ENCODE peak calls at places on chromosomes 6 and 20, in six cellular contexts. R is cardiac muscle cell, J is H9, D is psoas muscle, L is mesothelial cell of epicardium, Q is mucosa of descending colon. V is an unnamed sample.

GRCh38 chr6:108737594-108738546 is 110.4 kb upstream of the ARMC2 start:
- DNase-seq in R (no peak), J (no peak), D (no peak), L (no peak), Q (no peak), V (peak; percentile 38)

GRCh38 chr20:14619411-14619810 is 282.0 kb upstream of the FLRT3 start:
- DNase-seq in R (no peak), J (no peak), D (no peak), L (no peak), Q (no peak), V (no peak)

GRCh38 chr6:24990227-24990843 is 54.6 kb upstream of the RIPOR2 start:
- DNase-seq in R (no peak), J (no peak), D (no peak), L (no peak), Q (no peak), V (no peak)

GRCh38 chr20:50580016-50580747 is 70.0 kb downstream of the PTPN1 start:
- DNase-seq in R (peak; percentile 65), J (peak; percentile 80), D (peak; percentile 88), L (peak; percentile 67), Q (peak; percentile 69), V (peak; percentile 68)

GRCh38 chr20:51767018-51767866 is 948 bp downstream of the ATP9A start:
- DNase-seq in R (peak; percentile 77), J (peak; percentile 95), D (peak; percentile 64), L (peak; percentile 80), Q (peak; percentile 95), V (peak; percentile 33)

GRCh38 chr20:33437141-33437911 is 6.2 kb downstream of the SNTA1 start:
- DNase-seq in R (peak; percentile 41), J (no peak), D (peak; percentile 83), L (peak; percentile 59), Q (no peak), V (no peak)

GRCh38 chr20:15564981-15565380 is 1008.3 kb downstream of the KIF16B start:
- DNase-seq in R (no peak), J (no peak), D (no peak), L (no peak), Q (no peak), V (no peak)

GRCh38 chr6:150228067-150228733 is 85.4 kb downstream of the PPP1R14C start:
- DNase-seq in R (no peak), J (no peak), D (no peak), L (no peak), Q (no peak), V (no peak)

GRCh38 chr6:3876131-3876530 is 27.0 kb downstream of the FAM50B start:
- DNase-seq in R (no peak), J (no peak), D (peak; percentile 78), L (no peak), Q (no peak), V (no peak)

GRCh38 chr6:158768396-158768795 is 50.8 kb downstream of the EZR start:
- DNase-seq in R (no peak), J (no peak), D (no peak), L (no peak), Q (no peak), V (no peak)

GRCh38 chr6:143556529-143556928 is 45.0 kb upstream of the FUCA2 start:
- DNase-seq in R (no peak), J (no peak), D (no peak), L (no peak), Q (no peak), V (no peak)

GRCh38 chr20:47275548-47275947 is 81.0 kb downstream of the ZMYND8 start:
- DNase-seq in R (no peak), J (no peak), D (no peak), L (no peak), Q (no peak), V (no peak)

GRCh38 chr6:86978251-86978650 is 40.9 kb downstream of the HTR1E start:
- DNase-seq in R (no peak), J (no peak), D (no peak), L (no peak), Q (no peak), V (no peak)

GRCh38 chr6:32107447-32107846 is 1.7 kb downstream of the TNXB start:
- DNase-seq in R (no peak), J (no peak), D (no peak), L (no peak), Q (no peak), V (no peak)

GRCh38 chr6:28390688-28391087 is 8.9 kb downstream of the ZSCAN12 start:
- DNase-seq in R (no peak), J (no peak), D (no peak), L (no peak), Q (no peak), V (no peak)

GRCh38 chr6:43604174-43604573 is 24.9 kb downstream of the GTPBP2 start:
- DNase-seq in R (no peak), J (no peak), D (no peak), L (no peak), Q (no peak), V (no peak)

GRCh38 chr20:32526561-32526960 is 58.6 kb downstream of the NOL4L start:
- DNase-seq in R (no peak), J (no peak), D (no peak), L (no peak), Q (no peak), V (no peak)

GRCh38 chr20:6121504-6121903 is 1.3 kb downstream of the FERMT1 start:
- DNase-seq in R (no peak), J (no peak), D (no peak), L (no peak), Q (no peak), V (no peak)

GRCh38 chr6:391559-392440 is at the start of gene IRF4:
- DNase-seq in R (no peak), J (peak; percentile 72), D (peak; percentile 48), L (no peak), Q (peak; percentile 53), V (no peak)

GRCh38 chr6:24932832-24933231 is 2.9 kb downstream of the RIPOR2 start:
- DNase-seq in R (no peak), J (no peak), D (no peak), L (no peak), Q (no peak), V (no peak)

GRCh38 chr6:64217721-64218603 is 582.4 kb downstream of the PHF3 start:
- DNase-seq in R (no peak), J (no peak), D (no peak), L (no peak), Q (no peak), V (no peak)

GRCh38 chr20:63554361-63555278 is 661 bp downstream of the FNDC11 start:
- DNase-seq in R (no peak), J (no peak), D (no peak), L (no peak), Q (no peak), V (no peak)

GRCh38 chr6:44202972-44203750 is 13.6 kb upstream of the MYMX start:
- DNase-seq in R (no peak), J (no peak), D (no peak), L (no peak), Q (no peak), V (no peak)

GRCh38 chr20:3358676-3359340 is 48.7 kb downstream of the DNAAF9 start:
- DNase-seq in R (no peak), J (no peak), D (no peak), L (no peak), Q (no peak), V (no peak)
- TF ChIP-seq CTCF in R (no peak), J (peak; percentile 22), D (no peak), L (no peak), Q (no peak), V (no peak)

GRCh38 chr20:59023616-59024015 is 4.4 kb downstream of the TUBB1 start:
- DNase-seq in R (no peak), J (no peak), D (no peak), L (no peak), Q (no peak), V (no peak)

GRCh38 chr20:59026904-59027745 is 5.0 kb downstream of the ATP5F1E start:
- DNase-seq in R (no peak), J (no peak), D (no peak), L (no peak), Q (no peak), V (no peak)

GRCh38 chr20:59024111-59024530 is 4.9 kb downstream of the TUBB1 start:
- DNase-seq in R (no peak), J (no peak), D (no peak), L (no peak), Q (no peak), V (no peak)

GRCh38 chr20:59025511-59025910 is 6.3 kb downstream of the TUBB1 start:
- DNase-seq in R (no peak), J (no peak), D (no peak), L (no peak), Q (no peak), V (no peak)

DNA sequence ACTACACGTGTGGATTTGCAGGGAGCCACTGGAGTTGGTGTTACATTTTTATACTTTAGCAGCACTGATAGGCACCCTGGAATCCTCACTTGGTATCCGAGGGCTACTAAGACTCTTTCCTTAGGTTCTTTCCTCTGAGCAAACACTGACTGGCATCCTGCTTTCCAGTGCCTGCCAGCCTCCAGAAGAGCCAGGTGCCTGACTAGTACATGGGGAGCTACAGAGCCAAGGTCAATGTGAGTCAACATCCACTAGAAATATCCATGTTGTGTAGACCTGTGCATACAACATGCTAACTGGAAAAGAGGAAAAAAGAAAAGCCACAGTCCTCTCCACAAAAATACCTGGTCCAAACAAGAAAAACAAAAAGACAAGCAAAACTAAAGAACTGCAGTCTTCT is 5.9 kb downstream of the TUBB1 start:
- DNase-seq in R (no peak), J (no peak), D (no peak), L (no peak), Q (no peak), V (no peak)
- TF ChIP-seq CTCF in R (no peak), J (no peak), D (no peak), L (no peak), Q (no peak), V (no peak)

DNA sequence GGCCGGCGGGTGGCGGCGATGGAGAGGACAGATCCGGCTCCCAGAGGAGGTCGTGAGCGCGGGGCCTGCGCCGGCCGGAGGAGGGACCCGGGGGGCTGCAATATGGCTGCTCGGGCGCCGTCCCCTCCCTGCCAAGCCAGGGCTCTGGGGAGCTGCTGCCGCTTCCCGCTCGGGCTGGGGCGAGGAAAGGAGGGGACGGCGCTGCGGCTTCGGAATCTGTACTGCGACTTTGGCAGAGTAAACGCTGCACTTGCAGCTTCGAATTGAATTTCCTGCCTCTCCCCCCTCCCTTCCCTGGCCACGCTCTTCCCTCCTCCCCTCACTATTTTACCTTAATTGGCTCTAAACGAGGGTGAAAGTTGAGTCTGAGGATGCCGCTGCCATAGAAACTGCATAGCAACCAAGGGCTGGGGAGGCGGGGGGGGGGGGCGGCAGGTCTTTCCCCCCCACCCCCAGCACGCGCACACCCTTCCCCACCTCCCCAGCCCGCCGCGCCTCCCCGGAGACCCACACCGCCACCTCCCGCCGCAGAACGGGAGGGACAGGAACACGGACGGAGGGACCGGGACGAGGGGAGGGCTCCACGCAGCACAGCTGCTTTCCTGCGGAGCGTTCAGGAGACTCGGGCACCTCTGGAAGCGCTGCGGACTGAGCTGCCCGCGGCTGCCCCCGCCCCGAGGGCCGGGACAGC is 93.9 kb downstream of the RNASET2 start:
- DNase-seq in R (peak; percentile 70), J (peak; percentile 69), D (no peak), L (peak; percentile 55), Q (peak; percentile 36), V (no peak)
- TF ChIP-seq CTCF in R (no peak), J (no peak), D (no peak), L (no peak), Q (no peak), V (no peak)

DNA sequence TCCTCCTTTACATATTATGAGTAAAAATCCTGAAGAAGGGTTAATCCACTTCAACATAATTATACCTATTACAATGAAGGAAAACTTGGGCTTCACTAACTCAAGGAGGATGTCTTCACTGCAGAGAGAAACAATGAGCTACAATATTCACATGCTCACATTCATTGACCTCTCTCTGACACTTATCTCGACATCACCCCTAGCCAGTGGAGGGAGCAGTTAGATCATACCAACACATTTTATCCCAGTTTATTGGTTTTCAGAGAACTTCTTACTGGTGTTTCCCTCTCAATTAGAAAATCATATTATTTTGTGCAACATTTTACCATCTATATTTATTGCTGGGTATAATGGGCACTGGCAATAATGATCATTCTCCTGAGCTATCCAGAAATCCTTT is 646.5 kb downstream of the TENT5A start:
- DNase-seq in R (no peak), J (no peak), D (no peak), L (no peak), Q (no peak), V (no peak)
- TF ChIP-seq CTCF in R (no peak), J (peak; percentile 21), D (no peak), L (no peak), Q (no peak), V (no peak)